ENCODE peak calls at places on chromosomes 6 and 20, in seven cellular contexts. L is tibial artery, C is GM10248, U is ovary, O is mammary epithelial cell, G is fibroblast of lung, Z is D721Med. M is an unnamed sample.

GRCh38 chr6:72824833-72825232 is 203.0 kb downstream of the KCNQ5 start:
- DNase-seq in L (no peak), C (peak), U (no peak), O (no peak), G (no peak), Z (no peak), M (no peak)

GRCh38 chr6:1689141-1689540 is 79.4 kb downstream of the FOXC1 start:
- DNase-seq in L (no peak), C (no peak), U (no peak), O (peak), G (no peak), Z (no peak), M (no peak)

GRCh38 chr6:13445005-13445743 is 42.2 kb downstream of the GFOD1 start:
- DNase-seq in L (no peak), C (no peak), U (peak), O (peak), G (peak), Z (no peak), M (peak)

GRCh38 chr20:49647509-49647908 is 66.2 kb downstream of the B4GALT5 start:
- DNase-seq in L (no peak), C (no peak), U (no peak), O (no peak), G (no peak), Z (no peak), M (no peak)

GRCh38 chr6:149201068-149201655 is 116.3 kb upstream of the TAB2 start:
- DNase-seq in L (no peak), C (no peak), U (no peak), O (no peak), G (no peak), Z (no peak), M (no peak)

GRCh38 chr6:88105741-88106340 is 58.2 kb downstream of the SPACA1 start:
- DNase-seq in L (no peak), C (no peak), U (no peak), O (no peak), G (no peak), Z (no peak), M (no peak)

GRCh38 chr6:85419046-85419759 is 30.7 kb upstream of the NT5E start:
- DNase-seq in L (no peak), C (peak), U (peak), O (no peak), G (no peak), Z (no peak), M (no peak)

GRCh38 chr6:170000071-170000843 is 248.8 kb downstream of the ERMARD start:
- DNase-seq in L (no peak), C (no peak), U (no peak), O (no peak), G (no peak), Z (no peak), M (peak)

GRCh38 chr6:5359413-5359812 is 98.1 kb downstream of the FARS2 start:
- DNase-seq in L (no peak), C (no peak), U (no peak), O (no peak), G (no peak), Z (no peak), M (no peak)

GRCh38 chr6:8177721-8178120 is 75.4 kb upstream of the EEF1E1 start:
- DNase-seq in L (no peak), C (no peak), U (no peak), O (peak), G (no peak), Z (no peak), M (no peak)

GRCh38 chr6:49556429-49556837 is 6.0 kb downstream of the C6orf141 start:
- DNase-seq in L (no peak), C (no peak), U (no peak), O (peak), G (peak), Z (no peak), M (no peak)

GRCh38 chr20:8661229-8662023 is 407.5 kb upstream of the PLCB4 start:
- DNase-seq in L (no peak), C (no peak), U (no peak), O (no peak), G (no peak), Z (no peak), M (no peak)

GRCh38 chr20:54250691-54251090 is 42.8 kb downstream of the PFDN4 start:
- DNase-seq in L (no peak), C (no peak), U (no peak), O (no peak), G (no peak), Z (no peak), M (no peak)

GRCh38 chr20:25273541-25274358 is 25.9 kb downstream of the PYGB start:
- DNase-seq in L (peak), C (no peak), U (no peak), O (no peak), G (no peak), Z (no peak), M (peak)

GRCh38 chr6:21595951-21596378 is 2.4 kb downstream of the SOX4 start:
- DNase-seq in L (no peak), C (no peak), U (peak), O (no peak), G (no peak), Z (no peak), M (no peak)

GRCh38 chr6:149211046-149211571 is 106.4 kb upstream of the TAB2 start:
- DNase-seq in L (no peak), C (peak), U (no peak), O (peak), G (no peak), Z (no peak), M (no peak)

GRCh38 chr6:22231050-22231449 is 65.8 kb downstream of the PRL start:
- DNase-seq in L (no peak), C (no peak), U (no peak), O (no peak), G (no peak), Z (no peak), M (no peak)

GRCh38 chr20:10784337-10785183 is 110.8 kb upstream of the JAG1 start:
- DNase-seq in L (no peak), C (no peak), U (no peak), O (no peak), G (no peak), Z (no peak), M (no peak)

GRCh38 chr6:48570656-48571055 is 459.7 kb upstream of the PTCHD4 start:
- DNase-seq in L (no peak), C (no peak), U (no peak), O (no peak), G (no peak), Z (no peak), M (no peak)

GRCh38 chr6:43246301-43247114 is 3.2 kb downstream of the TTBK1 start:
- DNase-seq in L (peak), C (peak), U (no peak), O (no peak), G (peak), Z (peak), M (no peak)

GRCh38 chr20:17531537-17532025 is 402 bp upstream of the BFSP1 start:
- DNase-seq in L (no peak), C (no peak), U (no peak), O (no peak), G (no peak), Z (no peak), M (no peak)

GRCh38 chr20:58705525-58705924 is 12.9 kb downstream of the NPEPL1 start:
- DNase-seq in L (no peak), C (no peak), U (no peak), O (no peak), G (no peak), Z (no peak), M (no peak)

GRCh38 chr6:6993503-6994237 is 114.1 kb upstream of the RREB1 start:
- DNase-seq in L (no peak), C (no peak), U (no peak), O (no peak), G (peak), Z (no peak), M (no peak)

GRCh38 chr6:170181338-170181690 is 109.6 kb downstream of the DLL1 start:
- DNase-seq in L (no peak), C (no peak), U (no peak), O (no peak), G (no peak), Z (no peak), M (no peak)

GRCh38 chr6:27605401-27606342 is 132.8 kb upstream of the ZNF184 start:
- DNase-seq in L (no peak), C (peak), U (no peak), O (peak), G (peak), Z (no peak), M (no peak)

GRCh38 chr20:37649017-37649416 is 44.8 kb upstream of the CTNNBL1 start:
- DNase-seq in L (no peak), C (no peak), U (no peak), O (no peak), G (no peak), Z (no peak), M (no peak)

GRCh38 chr20:51410586-51411325 is 131.8 kb downstream of the NFATC2 start:
- DNase-seq in L (no peak), C (no peak), U (no peak), O (no peak), G (no peak), Z (no peak), M (no peak)

GRCh38 chr20:44504402-44505309 is 17.2 kb downstream of the SERINC3 start:
- DNase-seq in L (no peak), C (no peak), U (no peak), O (peak), G (no peak), Z (no peak), M (no peak)

GRCh38 chr6:1554881-1555569 is 54.7 kb upstream of the FOXC1 start:
- DNase-seq in L (peak), C (peak), U (peak), O (no peak), G (peak), Z (peak), M (peak)

GRCh38 chr20:57429579-57430202 is 38.5 kb downstream of the RBM38 start:
- DNase-seq in L (no peak), C (peak), U (no peak), O (peak), G (no peak), Z (no peak), M (no peak)

GRCh38 chr6:14276667-14277404 is 159.3 kb downstream of the CD83 start:
- DNase-seq in L (no peak), C (peak), U (no peak), O (no peak), G (no peak), Z (no peak), M (no peak)

GRCh38 chr6:132693478-132693877 is 20.4 kb downstream of the VNN1 start:
- DNase-seq in L (no peak), C (no peak), U (no peak), O (no peak), G (peak), Z (no peak), M (no peak)

GRCh38 chr20:10699941-10700340 is 26.1 kb upstream of the JAG1 start:
- DNase-seq in L (no peak), C (no peak), U (no peak), O (no peak), G (no peak), Z (no peak), M (no peak)

GRCh38 chr6:24522090-24522820 is 27.5 kb downstream of the ALDH5A1 start:
- DNase-seq in L (no peak), C (peak), U (no peak), O (peak), G (no peak), Z (no peak), M (no peak)

GRCh38 chr6:15447546-15448232 is 201.8 kb downstream of the JARID2 start:
- DNase-seq in L (no peak), C (no peak), U (no peak), O (no peak), G (no peak), Z (no peak), M (no peak)
- TF ChIP-seq CTCF in L (no peak), C (no peak), U (no peak), O (no peak), G (no peak), Z (no peak), M (no peak)

GRCh38 chr20:15378151-15378550 is 1040.7 kb upstream of the FLRT3 start:
- DNase-seq in L (no peak), C (no peak), U (no peak), O (no peak), G (no peak), Z (no peak), M (no peak)
- TF ChIP-seq CTCF in L (no peak), C (no peak), U (no peak), O (peak), G (no peak), Z (no peak), M (no peak)

GRCh38 chr6:167588181-167588919 is 238.4 kb upstream of the AFDN start:
- DNase-seq in L (no peak), C (no peak), U (no peak), O (no peak), G (no peak), Z (no peak), M (peak)
- TF ChIP-seq CTCF in L (no peak), C (no peak), U (no peak), O (no peak), G (no peak), Z (no peak), M (no peak)

GRCh38 chr6:10248378-10248843 is 166.5 kb downstream of the TFAP2A start:
- DNase-seq in L (no peak), C (no peak), U (no peak), O (peak), G (no peak), Z (no peak), M (no peak)
- TF ChIP-seq CTCF in L (no peak), C (no peak), U (no peak), O (peak), G (no peak), Z (no peak), M (no peak)